ENCODE peak calls at places on chromosome 10, in eight cellular contexts. One of them, this sample, is unnamed. For H3K4me1 and H3K36me3, the result is how much of the 10 kb centered on the place peaks cover.

GRCh38 chr10:71288461-71288860 is 30.6 kb upstream of the SLC29A3 start:
- DNase-seq in left ventricle myocardium inferior: no peak
- DNase-seq in mesenchymal stem cell: no peak
- DNase-seq in lower lobe of right lung: peak
- DNase-seq in hepatocyte: no peak
- DNase-seq in astrocyte: no peak
- DNase-seq in HepG2: no peak
- DNase-seq in tibial artery: no peak
- DNase-seq in this sample: no peak

GRCh38 chr10:15528478-15529239 is 157.6 kb upstream of the FAM171A1 start:
- DNase-seq in left ventricle myocardium inferior: no peak
- DNase-seq in mesenchymal stem cell: no peak
- DNase-seq in lower lobe of right lung: no peak
- DNase-seq in hepatocyte: no peak
- DNase-seq in astrocyte: no peak
- DNase-seq in HepG2: no peak
- DNase-seq in tibial artery: no peak
- DNase-seq in this sample: no peak

GRCh38 chr10:45353176-45353575 is 20.8 kb upstream of the ALOX5 start:
- DNase-seq in left ventricle myocardium inferior: no peak
- DNase-seq in mesenchymal stem cell: no peak
- DNase-seq in lower lobe of right lung: no peak
- DNase-seq in hepatocyte: no peak
- DNase-seq in astrocyte: no peak
- DNase-seq in HepG2: no peak
- DNase-seq in tibial artery: no peak
- DNase-seq in this sample: no peak

GRCh38 chr10:88138319-88138848 is 275.0 kb downstream of the PTEN start:
- DNase-seq in left ventricle myocardium inferior: no peak
- DNase-seq in mesenchymal stem cell: no peak
- DNase-seq in lower lobe of right lung: no peak
- DNase-seq in hepatocyte: peak
- DNase-seq in astrocyte: no peak
- DNase-seq in HepG2: no peak
- DNase-seq in tibial artery: no peak
- DNase-seq in this sample: no peak

GRCh38 chr10:110762109-110762848 is 109.4 kb upstream of the PDCD4 start:
- DNase-seq in left ventricle myocardium inferior: no peak
- DNase-seq in mesenchymal stem cell: no peak
- DNase-seq in lower lobe of right lung: no peak
- DNase-seq in hepatocyte: no peak
- DNase-seq in astrocyte: no peak
- DNase-seq in HepG2: no peak
- DNase-seq in tibial artery: no peak
- DNase-seq in this sample: no peak

GRCh38 chr10:49187044-49187484 is 1.1 kb downstream of the TMEM273 start:
- DNase-seq in left ventricle myocardium inferior: no peak
- DNase-seq in mesenchymal stem cell: no peak
- DNase-seq in lower lobe of right lung: no peak
- DNase-seq in hepatocyte: no peak
- DNase-seq in astrocyte: no peak
- DNase-seq in HepG2: no peak
- DNase-seq in tibial artery: no peak
- DNase-seq in this sample: no peak

GRCh38 chr10:3452683-3453388 is 280.3 kb upstream of the PITRM1 start:
- DNase-seq in left ventricle myocardium inferior: no peak
- DNase-seq in mesenchymal stem cell: peak
- DNase-seq in lower lobe of right lung: no peak
- DNase-seq in hepatocyte: peak
- DNase-seq in astrocyte: peak
- DNase-seq in HepG2: no peak
- DNase-seq in tibial artery: no peak
- DNase-seq in this sample: no peak

GRCh38 chr10:52674474-52674873 is 98.1 kb downstream of the MBL2 start:
- DNase-seq in left ventricle myocardium inferior: no peak
- DNase-seq in mesenchymal stem cell: no peak
- DNase-seq in lower lobe of right lung: no peak
- DNase-seq in hepatocyte: no peak
- DNase-seq in astrocyte: no peak
- DNase-seq in HepG2: no peak
- DNase-seq in tibial artery: no peak
- DNase-seq in this sample: no peak

GRCh38 chr10:124802313-124802675 is 675 bp downstream of the ABRAXAS2 start:
- DNase-seq in left ventricle myocardium inferior: no peak
- DNase-seq in mesenchymal stem cell: peak
- DNase-seq in lower lobe of right lung: no peak
- DNase-seq in hepatocyte: no peak
- DNase-seq in astrocyte: no peak
- DNase-seq in HepG2: no peak
- DNase-seq in tibial artery: no peak
- DNase-seq in this sample: peak

GRCh38 chr10:21330628-21331020 is 194.9 kb downstream of the SKIDA1 start:
- DNase-seq in left ventricle myocardium inferior: no peak
- DNase-seq in mesenchymal stem cell: peak
- DNase-seq in lower lobe of right lung: no peak
- DNase-seq in hepatocyte: no peak
- DNase-seq in astrocyte: no peak
- DNase-seq in HepG2: no peak
- DNase-seq in tibial artery: no peak
- DNase-seq in this sample: no peak

GRCh38 chr10:125137601-125138438 is 22.5 kb downstream of the CTBP2 start:
- DNase-seq in left ventricle myocardium inferior: no peak
- DNase-seq in mesenchymal stem cell: no peak
- DNase-seq in lower lobe of right lung: peak
- DNase-seq in hepatocyte: peak
- DNase-seq in astrocyte: no peak
- DNase-seq in HepG2: no peak
- DNase-seq in tibial artery: no peak
- DNase-seq in this sample: no peak

GRCh38 chr10:58963723-58964124 is 212.7 kb upstream of the PHYHIPL start:
- DNase-seq in left ventricle myocardium inferior: no peak
- DNase-seq in mesenchymal stem cell: no peak
- DNase-seq in lower lobe of right lung: no peak
- DNase-seq in hepatocyte: no peak
- DNase-seq in astrocyte: no peak
- DNase-seq in HepG2: peak
- DNase-seq in tibial artery: no peak
- DNase-seq in this sample: no peak

GRCh38 chr10:31146496-31147219 is 115.0 kb upstream of the ZNF438 start:
- DNase-seq in left ventricle myocardium inferior: peak
- DNase-seq in mesenchymal stem cell: peak
- DNase-seq in lower lobe of right lung: no peak
- DNase-seq in hepatocyte: peak
- DNase-seq in astrocyte: peak
- DNase-seq in HepG2: no peak
- DNase-seq in tibial artery: no peak
- DNase-seq in this sample: no peak

GRCh38 chr10:69838853-69839252 is 37.1 kb downstream of the COL13A1 start:
- DNase-seq in left ventricle myocardium inferior: no peak
- DNase-seq in mesenchymal stem cell: peak
- DNase-seq in lower lobe of right lung: no peak
- DNase-seq in hepatocyte: no peak
- DNase-seq in astrocyte: peak
- DNase-seq in HepG2: no peak
- DNase-seq in tibial artery: no peak
- DNase-seq in this sample: no peak

GRCh38 chr10:11050301-11051000 is 32.8 kb downstream of the CELF2 start:
- DNase-seq in left ventricle myocardium inferior: no peak
- DNase-seq in mesenchymal stem cell: no peak
- DNase-seq in lower lobe of right lung: no peak
- DNase-seq in hepatocyte: no peak
- DNase-seq in astrocyte: no peak
- DNase-seq in HepG2: no peak
- DNase-seq in tibial artery: no peak
- DNase-seq in this sample: no peak
- H3K4me1 ChIP-seq in left ventricle myocardium inferior: half or more
- H3K4me1 ChIP-seq in mesenchymal stem cell: under half
- H3K4me1 ChIP-seq in lower lobe of right lung: under half
- H3K4me1 ChIP-seq in hepatocyte: under half
- H3K4me1 ChIP-seq in astrocyte: under half
- H3K4me1 ChIP-seq in HepG2: under half
- H3K4me1 ChIP-seq in tibial artery: half or more
- H3K4me1 ChIP-seq in this sample: under half

GRCh38 chr10:93376372-93377296 is 105.5 kb downstream of the MYOF start:
- DNase-seq in left ventricle myocardium inferior: no peak
- DNase-seq in mesenchymal stem cell: peak
- DNase-seq in lower lobe of right lung: no peak
- DNase-seq in hepatocyte: peak
- DNase-seq in astrocyte: peak
- DNase-seq in HepG2: peak
- DNase-seq in tibial artery: peak
- DNase-seq in this sample: peak

GRCh38 chr10:93380043-93380565 is 102.0 kb downstream of the MYOF start:
- DNase-seq in left ventricle myocardium inferior: no peak
- DNase-seq in mesenchymal stem cell: no peak
- DNase-seq in lower lobe of right lung: no peak
- DNase-seq in hepatocyte: no peak
- DNase-seq in astrocyte: no peak
- DNase-seq in HepG2: no peak
- DNase-seq in tibial artery: no peak
- DNase-seq in this sample: no peak

GRCh38 chr10:93383562-93383981 is 98.6 kb downstream of the MYOF start:
- DNase-seq in left ventricle myocardium inferior: no peak
- DNase-seq in mesenchymal stem cell: peak
- DNase-seq in lower lobe of right lung: no peak
- DNase-seq in hepatocyte: no peak
- DNase-seq in astrocyte: peak
- DNase-seq in HepG2: no peak
- DNase-seq in tibial artery: no peak
- DNase-seq in this sample: no peak

GRCh38 chr10:93379366-93380042 is 102.6 kb downstream of the MYOF start:
- DNase-seq in left ventricle myocardium inferior: no peak
- DNase-seq in mesenchymal stem cell: peak
- DNase-seq in lower lobe of right lung: no peak
- DNase-seq in hepatocyte: no peak
- DNase-seq in astrocyte: peak
- DNase-seq in HepG2: no peak
- DNase-seq in tibial artery: no peak
- DNase-seq in this sample: no peak

GRCh38 chr10:93378039-93378438 is 104.1 kb downstream of the MYOF start:
- DNase-seq in left ventricle myocardium inferior: no peak
- DNase-seq in mesenchymal stem cell: no peak
- DNase-seq in lower lobe of right lung: no peak
- DNase-seq in hepatocyte: no peak
- DNase-seq in astrocyte: no peak
- DNase-seq in HepG2: no peak
- DNase-seq in tibial artery: no peak
- DNase-seq in this sample: no peak
- H3K36me3 ChIP-seq in left ventricle myocardium inferior: half or more
- H3K36me3 ChIP-seq in mesenchymal stem cell: under half
- H3K36me3 ChIP-seq in lower lobe of right lung: half or more
- H3K36me3 ChIP-seq in hepatocyte: under half
- H3K36me3 ChIP-seq in astrocyte: half or more
- H3K36me3 ChIP-seq in HepG2: under half
- H3K36me3 ChIP-seq in tibial artery: under half
- H3K36me3 ChIP-seq in this sample: under half

GRCh38 chr10:33695536-33695935 is 361.1 kb upstream of the NRP1 start:
- DNase-seq in left ventricle myocardium inferior: no peak
- DNase-seq in mesenchymal stem cell: no peak
- DNase-seq in lower lobe of right lung: no peak
- DNase-seq in hepatocyte: no peak
- DNase-seq in astrocyte: no peak
- DNase-seq in HepG2: peak
- DNase-seq in tibial artery: no peak
- DNase-seq in this sample: no peak

GRCh38 chr10:33697016-33697415 is 362.5 kb upstream of the NRP1 start:
- DNase-seq in left ventricle myocardium inferior: no peak
- DNase-seq in mesenchymal stem cell: no peak
- DNase-seq in lower lobe of right lung: no peak
- DNase-seq in hepatocyte: no peak
- DNase-seq in astrocyte: no peak
- DNase-seq in HepG2: no peak
- DNase-seq in tibial artery: no peak
- DNase-seq in this sample: no peak

GRCh38 chr10:33698028-33698427 is 363.6 kb upstream of the NRP1 start:
- DNase-seq in left ventricle myocardium inferior: no peak
- DNase-seq in mesenchymal stem cell: no peak
- DNase-seq in lower lobe of right lung: no peak
- DNase-seq in hepatocyte: no peak
- DNase-seq in astrocyte: no peak
- DNase-seq in HepG2: no peak
- DNase-seq in tibial artery: no peak
- DNase-seq in this sample: no peak
- H3K27ac ChIP-seq in left ventricle myocardium inferior: no peak
- H3K27ac ChIP-seq in mesenchymal stem cell: no peak
- H3K27ac ChIP-seq in lower lobe of right lung: no peak
- H3K27ac ChIP-seq in hepatocyte: no peak
- H3K27ac ChIP-seq in astrocyte: no peak
- H3K27ac ChIP-seq in HepG2: no peak
- H3K27ac ChIP-seq in tibial artery: no peak
- H3K27ac ChIP-seq in this sample: no peak

GRCh38 chr10:133338080-133339071 is 1.7 kb upstream of the CALY start:
- DNase-seq in left ventricle myocardium inferior: no peak
- DNase-seq in mesenchymal stem cell: no peak
- DNase-seq in lower lobe of right lung: no peak
- DNase-seq in hepatocyte: no peak
- DNase-seq in astrocyte: no peak
- DNase-seq in HepG2: no peak
- DNase-seq in tibial artery: no peak
- DNase-seq in this sample: no peak
- H3K4me1 ChIP-seq in left ventricle myocardium inferior: under half
- H3K4me1 ChIP-seq in mesenchymal stem cell: under half
- H3K4me1 ChIP-seq in lower lobe of right lung: under half
- H3K4me1 ChIP-seq in hepatocyte: under half
- H3K4me1 ChIP-seq in astrocyte: under half
- H3K4me1 ChIP-seq in HepG2: under half
- H3K4me1 ChIP-seq in tibial artery: under half
- H3K4me1 ChIP-seq in this sample: under half

This sample was measured in CD4-positive, CD25-positive, alpha-beta regulatory T cell.